ENCODE peak calls at places on chromosome 15, in ten cellular contexts. D is K562, S is fibroblast of lung, V is colonic mucosa, L is Caco-2, G is esophagus muscularis mucosa, X is WERI-Rb-1, B is coronary artery, C is A549, J is cardiac fibroblast. Q is an unnamed sample.

GRCh38 chr15:50854594-50855490 is 53.6 kb upstream of the AP4E1 start:
- DNase-seq in D (no peak), S (no peak), V (no peak), L (peak; percentile 71), G (no peak), X (no peak), B (no peak), C (no peak), J (no peak), Q (no peak)

GRCh38 chr15:68419301-68420175 is 12.4 kb downstream of the ITGA11 start:
- DNase-seq in D (no peak), S (no peak), V (peak; percentile 11), L (no peak), G (peak; percentile 80), X (no peak), B (peak; percentile 56), C (no peak), J (no peak), Q (no peak)

GRCh38 chr15:60546764-60547163 is 67.8 kb upstream of the ICE2 start:
- DNase-seq in D (no peak), S (no peak), V (no peak), L (no peak), G (no peak), X (no peak), B (no peak), C (no peak), J (no peak), Q (no peak)

GRCh38 chr15:90028376-90028775 is 27.3 kb downstream of the ZNF710 start:
- DNase-seq in D (no peak), S (no peak), V (no peak), L (no peak), G (no peak), X (no peak), B (peak; percentile 17), C (no peak), J (no peak), Q (no peak)

GRCh38 chr15:28125673-28126651 is 26.8 kb upstream of the OCA2 start:
- DNase-seq in D (peak; percentile 44), S (peak; percentile 42), V (no peak), L (no peak), G (no peak), X (no peak), B (no peak), C (peak; percentile 53), J (peak; percentile 76), Q (no peak)

GRCh38 chr15:35771878-35772442 is 226.0 kb upstream of the DPH6 start:
- DNase-seq in D (no peak), S (peak; percentile 25), V (no peak), L (no peak), G (no peak), X (no peak), B (no peak), C (no peak), J (no peak), Q (no peak)

GRCh38 chr15:60004019-60004845 is at the start of gene FOXB1:
- DNase-seq in D (no peak), S (no peak), V (no peak), L (no peak), G (no peak), X (peak; percentile 39), B (no peak), C (no peak), J (no peak), Q (no peak)

GRCh38 chr15:63553388-63553791 is 43.8 kb upstream of the FBXL22 start:
- DNase-seq in D (no peak), S (peak; percentile 100), V (no peak), L (no peak), G (no peak), X (no peak), B (no peak), C (no peak), J (peak; percentile 94), Q (no peak)

GRCh38 chr15:100601628-100602063 is 338 bp downstream of the LINS1 start:
- DNase-seq in D (no peak), S (no peak), V (no peak), L (no peak), G (no peak), X (no peak), B (no peak), C (peak; percentile 8), J (no peak), Q (no peak)

GRCh38 chr15:71080166-71080565 is 35.1 kb upstream of the THSD4 start:
- DNase-seq in D (no peak), S (peak; percentile 57), V (no peak), L (no peak), G (no peak), X (no peak), B (no peak), C (no peak), J (no peak), Q (no peak)

GRCh38 chr15:71082803-71083202 is 32.5 kb upstream of the THSD4 start:
- DNase-seq in D (no peak), S (no peak), V (no peak), L (no peak), G (no peak), X (no peak), B (no peak), C (no peak), J (no peak), Q (no peak)

GRCh38 chr15:71080705-71081104 is 34.6 kb upstream of the THSD4 start:
- DNase-seq in D (no peak), S (peak; percentile 97), V (no peak), L (no peak), G (no peak), X (no peak), B (no peak), C (no peak), J (peak; percentile 87), Q (no peak)

GRCh38 chr15:71078506-71079207 is 36.6 kb upstream of the THSD4 start:
- DNase-seq in D (no peak), S (no peak), V (peak; percentile 42), L (no peak), G (no peak), X (no peak), B (no peak), C (no peak), J (no peak), Q (no peak)

DNA sequence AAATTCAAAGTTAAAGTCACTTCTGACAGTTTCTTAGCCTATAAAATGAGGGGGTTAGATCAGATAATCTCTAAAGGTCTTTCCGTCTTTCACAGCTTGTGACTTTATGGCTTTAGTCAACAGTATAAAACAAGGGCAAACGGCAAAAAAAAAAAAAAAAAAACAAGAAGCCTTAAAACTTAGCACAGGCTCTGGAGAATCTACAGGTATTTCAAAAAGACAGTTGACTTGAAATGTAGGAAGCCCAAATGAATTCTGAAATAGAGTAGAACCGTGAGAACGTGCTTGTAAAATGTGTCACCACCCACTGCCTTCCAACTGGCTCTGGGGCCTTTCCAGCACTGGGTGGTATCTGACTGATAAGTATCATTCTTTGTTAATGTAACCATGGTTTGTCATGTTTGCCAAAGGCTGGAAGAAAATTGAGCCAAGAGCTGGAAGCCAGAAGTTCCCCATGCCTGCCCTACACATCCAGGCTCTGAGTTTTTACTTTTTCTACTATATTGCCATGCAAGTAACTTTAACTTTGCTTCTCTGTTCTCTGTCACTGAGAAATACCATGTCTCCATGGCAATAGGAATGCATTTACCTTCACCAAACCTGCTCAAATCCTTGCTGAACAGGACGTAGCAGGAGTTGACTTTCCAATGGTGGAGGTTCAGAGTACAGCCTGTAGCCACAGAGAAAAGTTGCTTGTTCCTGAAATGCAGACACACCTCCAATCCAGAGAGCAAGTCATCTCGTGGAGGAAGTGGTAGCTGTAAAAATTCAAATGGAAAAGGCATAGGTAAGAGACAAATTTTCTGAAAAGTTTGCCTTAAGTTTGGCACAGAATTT is 35.8 kb upstream of the THSD4 start:
- DNase-seq in D (no peak), S (peak; percentile 92), V (peak; percentile 77), L (no peak), G (no peak), X (no peak), B (peak; percentile 83), C (no peak), J (peak; percentile 79), Q (no peak)
- H3K4me3 ChIP-seq in D (no peak overlapping the region), S (no peak overlapping the region), V (no peak overlapping the region), L (no peak overlapping the region), G (no peak overlapping the region), X (no peak overlapping the region), B (no peak overlapping the region), C (no peak overlapping the region), J (no peak overlapping the region), Q (no peak overlapping the region)

GRCh38 chr15:93029613-93030429 is 59.2 kb downstream of the RGMA start:
- DNase-seq in D (no peak), S (peak; percentile 27), V (no peak), L (peak; percentile 46), G (no peak), X (no peak), B (no peak), C (no peak), J (peak; percentile 44), Q (no peak)

GRCh38 chr15:93026359-93026758 is 62.7 kb downstream of the RGMA start:
- DNase-seq in D (no peak), S (no peak), V (no peak), L (no peak), G (no peak), X (no peak), B (no peak), C (no peak), J (no peak), Q (no peak)

GRCh38 chr15:93028632-93029612 is 60.1 kb downstream of the RGMA start:
- DNase-seq in D (peak; percentile 8), S (peak; percentile 92), V (peak; percentile 43), L (peak; percentile 27), G (peak; percentile 96), X (no peak), B (peak; percentile 97), C (no peak), J (peak; percentile 98), Q (peak; percentile 55)

GRCh38 chr15:93027413-93027812 is 61.6 kb downstream of the RGMA start:
- DNase-seq in D (peak; percentile 6), S (no peak), V (no peak), L (no peak), G (no peak), X (no peak), B (no peak), C (no peak), J (no peak), Q (no peak)

GRCh38 chr15:93028111-93028631 is 60.8 kb downstream of the RGMA start:
- DNase-seq in D (peak; percentile 4), S (no peak), V (no peak), L (no peak), G (no peak), X (no peak), B (no peak), C (no peak), J (no peak), Q (no peak)
- H3K4me3 ChIP-seq in D (no peak overlapping the region), S (no peak overlapping the region), V (no peak overlapping the region), L (no peak overlapping the region), G (no peak overlapping the region), X (no peak overlapping the region), B (peak overlapping the region; percentile 50), C (no peak overlapping the region), J (no peak overlapping the region), Q (no peak overlapping the region)

GRCh38 chr15:80250614-80251504 is 1.2 kb downstream of the CTXND1 start:
- DNase-seq in D (no peak), S (no peak), V (no peak), L (no peak), G (no peak), X (no peak), B (no peak), C (no peak), J (no peak), Q (no peak)
- H3K4me3 ChIP-seq in D (no peak overlapping the region), S (no peak overlapping the region), V (no peak overlapping the region), L (peak overlapping the region; percentile 52), G (peak overlapping the region; percentile 52), X (no peak overlapping the region), B (peak overlapping the region; percentile 72), C (peak overlapping the region; percentile 49), J (no peak overlapping the region), Q (no peak overlapping the region)

GRCh38 chr15:96341465-96342142 is 11.1 kb downstream of the NR2F2 start:
- DNase-seq in D (no peak), S (peak; percentile 47), V (peak; percentile 20), L (no peak), G (peak; percentile 82), X (no peak), B (peak; percentile 73), C (no peak), J (peak; percentile 58), Q (no peak)
- H3K4me3 ChIP-seq in D (no peak overlapping the region), S (peak overlapping the region; percentile 55), V (peak overlapping the region; percentile 45), L (no peak overlapping the region), G (peak overlapping the region; percentile 84), X (no peak overlapping the region), B (peak overlapping the region; percentile 94), C (peak overlapping the region; percentile 67), J (peak overlapping the region; percentile 92), Q (peak overlapping the region; percentile 74)

Q was measured in BE2C.